ENCODE peak calls at places on chromosomes 2 and 18, in seven cellular contexts. B is mammary epithelial cell, U is fibroblast of lung, A is H1, Z is IMR-90, D is K562, H is GM23248. E is an unnamed sample. For H4K20me1, the result is how much of the 10 kb centered on the place peaks cover.

GRCh38 chr2:27661371-27661770 is 2.0 kb downstream of the SUPT7L start:
- DNase-seq in B (no peak), U (no peak), A (no peak), Z (no peak), D (no peak), H (no peak), E (no peak)

GRCh38 chr2:174794851-174795374 is 30.6 kb upstream of the CHRNA1 start:
- DNase-seq in B (no peak), U (peak), A (no peak), Z (peak), D (no peak), H (peak), E (no peak)

GRCh38 chr2:205675861-205676516 is 6.3 kb upstream of the NRP2 start:
- DNase-seq in B (peak), U (peak), A (no peak), Z (peak), D (peak), H (peak), E (peak)

GRCh38 chr2:460861-461260 is 173.0 kb upstream of the ALKAL2 start:
- DNase-seq in B (peak), U (peak), A (no peak), Z (no peak), D (no peak), H (no peak), E (peak)

GRCh38 chr2:46381263-46381849 is 84.1 kb downstream of the EPAS1 start:
- DNase-seq in B (no peak), U (peak), A (no peak), Z (peak), D (no peak), H (peak), E (no peak)

GRCh38 chr2:227192491-227192890 is 28.1 kb downstream of the COL4A3 start:
- DNase-seq in B (no peak), U (no peak), A (no peak), Z (no peak), D (no peak), H (peak), E (no peak)

GRCh38 chr2:169046440-169047151 is 15.5 kb upstream of the ABCB11 start:
- DNase-seq in B (peak), U (no peak), A (no peak), Z (no peak), D (no peak), H (no peak), E (peak)

GRCh38 chr2:238287702-238288649 is at the start of gene PER2:
- DNase-seq in B (peak), U (peak), A (no peak), Z (peak), D (peak), H (peak), E (peak)

GRCh38 chr2:141271346-141271745 is 859.5 kb downstream of the LRP1B start:
- DNase-seq in B (no peak), U (peak), A (no peak), Z (no peak), D (no peak), H (peak), E (no peak)

GRCh38 chr18:35458677-35459441 is 38.9 kb downstream of the INO80C start:
- DNase-seq in B (peak), U (peak), A (peak), Z (peak), D (peak), H (peak), E (peak)

GRCh38 chr2:232973796-232974195 is 39.3 kb downstream of the NGEF start:
- DNase-seq in B (no peak), U (no peak), A (no peak), Z (no peak), D (no peak), H (no peak), E (no peak)

GRCh38 chr2:226466589-226466988 is 333.0 kb downstream of the IRS1 start:
- DNase-seq in B (no peak), U (peak), A (no peak), Z (peak), D (no peak), H (no peak), E (no peak)

GRCh38 chr2:55056024-55056521 is 5.8 kb upstream of the RTN4 start:
- DNase-seq in B (no peak), U (no peak), A (no peak), Z (peak), D (peak), H (peak), E (no peak)

GRCh38 chr18:25247725-25248124 is 104.2 kb downstream of the ZNF521 start:
- DNase-seq in B (no peak), U (peak), A (no peak), Z (peak), D (no peak), H (peak), E (peak)

GRCh38 chr2:242035858-242036652 is 166.5 kb downstream of the RTP5 start:
- DNase-seq in B (no peak), U (no peak), A (no peak), Z (no peak), D (no peak), H (no peak), E (no peak)

GRCh38 chr2:242036653-242036950 is 167.1 kb downstream of the RTP5 start:
- DNase-seq in B (no peak), U (no peak), A (no peak), Z (no peak), D (no peak), H (no peak), E (no peak)

GRCh38 chr2:242032780-242033656 is 163.5 kb downstream of the RTP5 start:
- DNase-seq in B (no peak), U (no peak), A (no peak), Z (no peak), D (no peak), H (no peak), E (no peak)

GRCh38 chr2:242034996-242035814 is 165.7 kb downstream of the RTP5 start:
- DNase-seq in B (no peak), U (no peak), A (no peak), Z (no peak), D (no peak), H (no peak), E (no peak)

GRCh38 chr2:242034138-242034537 is 164.6 kb downstream of the RTP5 start:
- DNase-seq in B (no peak), U (no peak), A (no peak), Z (no peak), D (no peak), H (no peak), E (no peak)
- H4K20me1 ChIP-seq in B (under half), U (under half), A (under half), Z (under half), D (under half), H (under half), E (under half)

GRCh38 chr18:2571200-2572143 is at the start of the genes METTL4 and NDC80:
- DNase-seq in B (peak), U (peak), A (peak), Z (peak), D (peak), H (peak), E (peak)
- H2AFZ ChIP-seq in B (peak), U (peak), A (peak), Z (peak), D (peak), H (peak), E (peak)

GRCh38 chr2:67013821-67014220 is 383.3 kb upstream of the ETAA1 start:
- DNase-seq in B (no peak), U (no peak), A (no peak), Z (peak), D (no peak), H (peak), E (no peak)
- H4K20me1 ChIP-seq in B (under half), U (under half), A (under half), Z (under half), D (under half), H (under half), E (under half)

DNA sequence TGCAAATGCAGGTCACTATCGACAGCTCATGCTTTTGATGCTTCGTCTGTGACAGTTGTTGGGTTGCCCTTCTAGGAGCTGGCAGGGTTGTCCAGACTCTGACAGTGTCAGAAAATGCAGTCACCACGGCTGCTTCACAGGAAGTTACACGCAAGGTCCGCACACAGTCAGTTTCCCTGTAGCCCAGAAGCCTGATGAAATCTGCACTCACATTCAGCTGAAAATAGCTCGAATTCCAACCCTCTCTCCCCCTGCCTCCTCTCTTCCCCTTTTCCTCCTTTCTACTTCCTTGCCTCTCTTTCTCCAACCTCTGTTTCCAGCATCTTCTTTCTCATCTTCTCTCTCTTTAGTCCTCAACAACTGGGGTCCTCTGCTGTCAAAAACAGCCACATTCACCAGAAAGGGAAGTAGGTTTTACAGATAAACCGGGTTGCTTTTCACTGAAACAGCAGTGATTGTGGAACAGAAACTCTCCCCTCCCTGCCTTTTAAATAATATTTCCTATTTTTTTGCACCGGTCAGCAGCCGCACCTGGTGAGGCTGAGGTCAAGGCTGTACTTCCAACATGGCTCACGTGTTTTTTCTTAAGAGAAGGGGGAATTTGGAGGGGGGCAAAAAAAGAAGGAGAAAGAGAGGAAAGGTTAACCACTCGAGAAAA is 69.2 kb downstream of the BCL11A start:
- DNase-seq in B (no peak), U (peak), A (no peak), Z (peak), D (no peak), H (peak), E (no peak)
- H2AFZ ChIP-seq in B (no peak), U (peak), A (no peak), Z (peak), D (no peak), H (peak), E (no peak)

E was measured in PC-3.